ENCODE peak calls at places on chromosomes 2 and 18, in ten cellular contexts. L is sigmoid colon, F is stomach, G is endothelial cell of umbilical vein, C is body of pancreas, J is IMR-90, V is transverse colon, Y is breast epithelium, M is tibial nerve, I is ovary. E is an unnamed sample. For H3K27me3, the result is how much of the 10 kb centered on the place peaks cover.

GRCh38 chr18:3875376-3875775 is 425.4 kb downstream of the TGIF1 start:
- DNase-seq in L (no peak), F (no peak), G (no peak), C (no peak), J (no peak), V (no peak), Y (no peak), M (no peak), I (no peak), E (no peak)

GRCh38 chr2:4020153-4020552 is 316.8 kb downstream of the DCDC2C start:
- DNase-seq in L (no peak), F (no peak), G (no peak), C (no peak), J (no peak), V (no peak), Y (no peak), M (no peak), I (no peak), E (no peak)

GRCh38 chr2:129479892-129480291 is 499.6 kb upstream of the RAB6C start:
- DNase-seq in L (no peak), F (no peak), G (no peak), C (no peak), J (no peak), V (no peak), Y (no peak), M (no peak), I (no peak), E (no peak)

GRCh38 chr2:241309684-241310117 is 5.8 kb downstream of the HDLBP start:
- DNase-seq in L (no peak), F (peak), G (no peak), C (no peak), J (peak), V (peak), Y (no peak), M (no peak), I (no peak), E (no peak)

GRCh38 chr2:38148501-38148900 is 72.5 kb upstream of the CYP1B1 start:
- DNase-seq in L (no peak), F (peak), G (no peak), C (peak), J (peak), V (no peak), Y (peak), M (peak), I (no peak), E (peak)

GRCh38 chr2:28296904-28297303 is 95.8 kb upstream of the FOSL2 start:
- DNase-seq in L (no peak), F (no peak), G (no peak), C (no peak), J (peak), V (no peak), Y (no peak), M (no peak), I (no peak), E (no peak)

GRCh38 chr18:37967261-37967660 is 401.7 kb upstream of the CELF4 start:
- DNase-seq in L (no peak), F (no peak), G (no peak), C (no peak), J (no peak), V (no peak), Y (no peak), M (no peak), I (no peak), E (no peak)

GRCh38 chr2:57160976-57161375 is 885.6 kb upstream of the VRK2 start:
- DNase-seq in L (no peak), F (no peak), G (peak), C (no peak), J (no peak), V (no peak), Y (no peak), M (no peak), I (no peak), E (no peak)

GRCh38 chr2:157831573-157832315 is 44.4 kb downstream of the ACVR1 start:
- DNase-seq in L (no peak), F (no peak), G (no peak), C (no peak), J (no peak), V (no peak), Y (no peak), M (no peak), I (no peak), E (no peak)

GRCh38 chr2:23549051-23549450 is 164.1 kb downstream of the KLHL29 start:
- DNase-seq in L (no peak), F (no peak), G (no peak), C (no peak), J (no peak), V (no peak), Y (no peak), M (no peak), I (no peak), E (no peak)

GRCh38 chr18:50638623-50639398 is 78.9 kb downstream of the MAPK4 start:
- DNase-seq in L (no peak), F (no peak), G (no peak), C (no peak), J (no peak), V (no peak), Y (no peak), M (no peak), I (no peak), E (peak)

GRCh38 chr2:121480826-121481225 is 49.9 kb upstream of the RNU4ATAC start:
- DNase-seq in L (peak), F (no peak), G (peak), C (peak), J (peak), V (no peak), Y (no peak), M (no peak), I (peak), E (no peak)

GRCh38 chr2:37561615-37562569 is 109.5 kb downstream of the CDC42EP3 start:
- DNase-seq in L (no peak), F (no peak), G (peak), C (no peak), J (peak), V (no peak), Y (no peak), M (no peak), I (no peak), E (peak)

GRCh38 chr2:65345626-65346025 is 86.8 kb downstream of the SPRED2 start:
- DNase-seq in L (no peak), F (no peak), G (no peak), C (no peak), J (no peak), V (no peak), Y (no peak), M (no peak), I (no peak), E (no peak)

GRCh38 chr2:36433311-36434217 is 78.0 kb downstream of the CRIM1 start:
- DNase-seq in L (peak), F (no peak), G (no peak), C (peak), J (peak), V (peak), Y (peak), M (peak), I (peak), E (no peak)

GRCh38 chr2:46804794-46805193 is 110.8 kb downstream of the MCFD2 start:
- DNase-seq in L (peak), F (no peak), G (no peak), C (no peak), J (peak), V (no peak), Y (peak), M (no peak), I (no peak), E (no peak)

GRCh38 chr2:157441072-157441454 is 2.8 kb downstream of the CYTIP start:
- DNase-seq in L (no peak), F (no peak), G (peak), C (peak), J (no peak), V (peak), Y (no peak), M (no peak), I (no peak), E (no peak)

GRCh38 chr2:197378494-197378972 is 56.3 kb downstream of the SF3B1 start:
- DNase-seq in L (no peak), F (peak), G (peak), C (peak), J (peak), V (peak), Y (no peak), M (peak), I (peak), E (peak)

GRCh38 chr2:181877181-181877664 is 14.3 kb upstream of the ITPRID2 start:
- DNase-seq in L (no peak), F (no peak), G (no peak), C (no peak), J (no peak), V (no peak), Y (no peak), M (no peak), I (no peak), E (no peak)

GRCh38 chr2:238169021-238169707 is 10.4 kb downstream of the ERFE start:
- DNase-seq in L (peak), F (no peak), G (peak), C (peak), J (peak), V (no peak), Y (no peak), M (peak), I (no peak), E (no peak)

GRCh38 chr2:43950383-43951008 is 45.3 kb downstream of the LRPPRC start:
- DNase-seq in L (no peak), F (no peak), G (peak), C (peak), J (peak), V (no peak), Y (no peak), M (no peak), I (no peak), E (no peak)

GRCh38 chr2:204514439-204514838 is 30.8 kb upstream of the PARD3B start:
- DNase-seq in L (no peak), F (no peak), G (no peak), C (no peak), J (no peak), V (no peak), Y (no peak), M (no peak), I (no peak), E (no peak)

GRCh38 chr2:70463997-70464396 is 89.6 kb downstream of the TGFA start:
- DNase-seq in L (no peak), F (no peak), G (no peak), C (peak), J (no peak), V (no peak), Y (no peak), M (no peak), I (no peak), E (no peak)

GRCh38 chr2:42089340-42089925 is 41.6 kb downstream of the PKDCC start:
- DNase-seq in L (peak), F (peak), G (peak), C (peak), J (peak), V (peak), Y (no peak), M (no peak), I (peak), E (peak)

GRCh38 chr2:223414646-223415045 is 187.5 kb downstream of the SCG2 start:
- DNase-seq in L (peak), F (no peak), G (no peak), C (peak), J (peak), V (no peak), Y (peak), M (peak), I (peak), E (peak)

GRCh38 chr2:213242653-213243052 is 41.6 kb upstream of the SPAG16 start:
- DNase-seq in L (no peak), F (no peak), G (no peak), C (no peak), J (no peak), V (no peak), Y (no peak), M (no peak), I (no peak), E (no peak)

GRCh38 chr2:213246665-213247281 is 37.5 kb upstream of the SPAG16 start:
- DNase-seq in L (no peak), F (peak), G (peak), C (peak), J (peak), V (peak), Y (no peak), M (peak), I (no peak), E (peak)

GRCh38 chr2:213247566-213247965 is 36.7 kb upstream of the SPAG16 start:
- DNase-seq in L (no peak), F (no peak), G (no peak), C (no peak), J (no peak), V (no peak), Y (no peak), M (no peak), I (no peak), E (no peak)

GRCh38 chr2:213241817-213242216 is 42.4 kb upstream of the SPAG16 start:
- DNase-seq in L (no peak), F (no peak), G (no peak), C (no peak), J (no peak), V (no peak), Y (no peak), M (no peak), I (no peak), E (no peak)

DNA sequence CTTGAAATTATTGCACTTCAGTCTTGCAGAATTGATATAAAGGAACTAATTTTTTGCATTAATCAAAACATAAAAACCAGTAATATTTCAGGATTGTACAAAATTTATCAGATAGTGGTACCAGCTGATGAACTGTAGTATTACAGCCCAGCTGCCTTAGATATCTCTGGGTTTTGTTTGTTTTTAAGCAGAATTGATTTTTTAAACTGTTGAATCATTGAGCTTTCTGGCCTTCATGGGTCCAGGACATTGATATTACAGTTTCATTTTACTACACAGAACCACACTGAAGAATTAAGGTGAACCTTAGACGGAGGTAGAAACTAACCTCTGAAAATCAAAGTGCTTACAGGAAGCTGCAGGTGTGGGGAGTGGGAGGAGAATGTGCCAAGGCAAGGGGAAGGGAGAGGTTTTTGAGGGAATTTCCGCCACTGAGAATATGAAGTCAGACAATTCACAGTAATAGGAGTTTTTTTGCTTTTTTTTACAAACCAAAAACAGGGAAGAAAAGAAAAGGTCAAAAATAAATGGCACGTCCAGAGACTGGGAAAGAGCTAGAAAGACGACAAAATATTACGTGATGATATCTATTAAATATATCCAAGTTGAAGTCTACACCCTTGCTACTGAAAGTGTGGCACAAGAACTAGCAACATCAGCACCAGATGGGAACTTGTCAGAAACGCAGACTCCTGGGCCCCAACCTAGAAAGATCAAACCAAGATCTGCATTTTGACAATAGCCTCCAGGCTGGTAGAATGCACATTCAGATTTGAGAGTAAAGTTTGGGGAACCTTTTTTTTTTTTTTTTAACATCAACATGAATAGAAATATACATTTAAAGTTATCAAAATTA is 40.8 kb upstream of the SPAG16 start:
- DNase-seq in L (no peak), F (no peak), G (no peak), C (no peak), J (no peak), V (no peak), Y (no peak), M (no peak), I (no peak), E (no peak)
- TF ChIP-seq POLR2A in L (no peak), F (no peak), G (no peak), C (no peak), J (no peak), V (no peak), Y (no peak), M (no peak), I (no peak), E (no peak)

GRCh38 chr18:47260924-47261701 is 9.7 kb upstream of the SKOR2 start:
- DNase-seq in L (no peak), F (no peak), G (no peak), C (no peak), J (no peak), V (no peak), Y (no peak), M (no peak), I (no peak), E (no peak)

GRCh38 chr18:47263197-47263827 is 11.9 kb upstream of the SKOR2 start:
- DNase-seq in L (no peak), F (no peak), G (no peak), C (no peak), J (no peak), V (no peak), Y (no peak), M (no peak), I (no peak), E (no peak)

GRCh38 chr18:47262397-47263196 is 11.1 kb upstream of the SKOR2 start:
- DNase-seq in L (no peak), F (no peak), G (no peak), C (no peak), J (no peak), V (no peak), Y (no peak), M (no peak), I (no peak), E (no peak)

GRCh38 chr18:47261902-47262301 is 10.4 kb upstream of the SKOR2 start:
- DNase-seq in L (no peak), F (no peak), G (no peak), C (no peak), J (no peak), V (no peak), Y (no peak), M (no peak), I (no peak), E (no peak)

DNA sequence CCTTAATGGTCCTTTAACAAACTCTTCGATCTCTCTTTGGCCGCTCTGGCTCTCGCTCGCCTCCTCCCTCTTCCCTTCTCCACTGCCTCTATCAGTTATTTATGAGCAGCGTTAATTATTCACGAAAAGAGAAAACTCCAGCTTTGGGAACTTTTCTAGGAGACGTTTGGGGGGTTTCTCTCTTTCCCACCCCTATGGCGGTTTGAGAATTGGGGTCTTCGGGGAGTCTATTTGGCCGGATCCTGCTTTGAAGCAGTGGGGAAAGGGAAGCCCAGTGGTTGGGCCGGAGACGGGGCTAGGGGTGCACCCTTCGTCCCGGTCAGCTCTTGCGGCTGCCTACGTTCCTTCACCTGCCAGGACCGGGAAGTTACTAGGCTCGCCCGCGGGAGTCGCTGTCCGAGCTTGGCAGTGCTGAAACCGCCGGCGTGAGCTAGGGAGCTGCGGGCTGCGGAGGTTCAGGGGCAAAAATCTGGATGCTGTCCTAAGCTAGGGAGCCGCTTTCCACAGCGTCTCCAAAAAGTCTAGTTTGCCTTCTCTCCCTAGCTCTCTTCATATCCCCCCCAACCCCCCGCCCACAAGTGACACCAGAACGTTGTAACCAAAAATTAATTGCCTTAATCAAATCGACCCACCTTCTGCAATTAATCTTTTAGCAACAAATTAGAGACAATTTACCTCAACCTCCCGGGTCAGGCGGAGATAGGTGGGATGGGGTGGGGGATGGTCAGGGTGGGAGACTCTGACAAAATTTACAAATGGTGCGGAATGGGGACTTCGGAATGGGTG is 8.9 kb upstream of the SKOR2 start:
- DNase-seq in L (no peak), F (peak), G (peak), C (peak), J (peak), V (peak), Y (no peak), M (no peak), I (no peak), E (peak)
- H3K27me3 ChIP-seq in L (under half), F (half or more), G (under half), C (under half), J (under half), V (half or more), Y (under half), M (under half), I (under half), E (half or more)

GRCh38 chr18:55320399-55321255 is 267.4 kb downstream of the TCF4 start:
- DNase-seq in L (no peak), F (no peak), G (peak), C (no peak), J (peak), V (no peak), Y (no peak), M (no peak), I (no peak), E (no peak)
- H3K4me3 ChIP-seq in L (peak), F (peak), G (peak), C (no peak), J (peak), V (peak), Y (peak), M (peak), I (peak), E (peak)

DNA sequence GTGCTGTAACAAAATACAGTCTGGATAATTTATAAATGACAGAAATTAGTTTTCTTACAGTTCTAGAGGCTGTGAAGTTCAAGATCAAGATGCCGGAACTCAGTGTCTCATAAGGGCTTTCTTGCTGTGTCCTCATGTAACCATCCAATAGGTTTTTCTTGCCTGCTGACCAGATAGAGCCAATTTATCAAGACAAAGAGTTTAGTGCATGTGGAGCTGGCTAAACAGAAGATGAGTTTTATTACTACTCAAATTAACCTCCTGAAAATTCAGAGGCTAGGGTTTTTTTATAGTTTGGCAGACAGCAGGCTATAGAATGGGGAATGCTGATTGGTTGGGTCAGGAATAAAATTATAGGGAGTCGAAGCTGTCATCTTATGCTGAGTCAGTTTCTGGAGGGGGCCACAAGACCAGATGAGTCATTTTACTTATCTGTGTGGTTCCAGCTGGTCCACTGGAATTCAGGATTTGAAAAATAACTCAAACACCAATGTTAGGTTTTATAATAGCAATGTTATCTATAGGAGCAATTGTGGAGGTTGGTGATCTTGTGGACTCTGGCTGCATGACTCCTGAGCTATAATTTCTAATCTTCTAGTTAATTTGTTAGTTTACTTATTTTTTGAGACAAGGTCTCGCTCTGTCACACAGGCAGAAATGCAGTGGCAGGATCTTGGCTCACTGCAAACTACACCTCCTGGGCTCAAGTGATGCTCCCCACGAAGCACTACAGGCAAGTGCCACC is 3.2 kb upstream of the PDK1 start:
- DNase-seq in L (no peak), F (no peak), G (peak), C (no peak), J (peak), V (no peak), Y (no peak), M (no peak), I (no peak), E (peak)
- TF ChIP-seq POLR2A in L (no peak), F (no peak), G (no peak), C (no peak), J (no peak), V (no peak), Y (no peak), M (no peak), I (no peak), E (no peak)